ENCODE peak calls at places on chromosomes 16 and 17, in seven cellular contexts. One of them, this sample, is unnamed.

GRCh38 chr17:6544770-6545169 is 11.6 kb downstream of the PITPNM3 start:
- DNase-seq in A549: no peak
- DNase-seq in tibial nerve: no peak
- DNase-seq in ovary: no peak
- DNase-seq in stomach: no peak
- DNase-seq in esophagus muscularis mucosa: no peak
- DNase-seq in transverse colon: no peak
- DNase-seq in this sample: no peak

GRCh38 chr16:28556914-28557320 is 3.2 kb downstream of the SGF29 start:
- DNase-seq in A549: no peak
- DNase-seq in tibial nerve: no peak
- DNase-seq in ovary: no peak
- DNase-seq in stomach: no peak
- DNase-seq in esophagus muscularis mucosa: no peak
- DNase-seq in transverse colon: no peak
- DNase-seq in this sample: no peak

GRCh38 chr16:80666378-80667257 is 125.8 kb downstream of the DYNLRB2 start:
- DNase-seq in A549: no peak
- DNase-seq in tibial nerve: no peak
- DNase-seq in ovary: no peak
- DNase-seq in stomach: no peak
- DNase-seq in esophagus muscularis mucosa: peak
- DNase-seq in transverse colon: no peak
- DNase-seq in this sample: no peak

GRCh38 chr17:1730345-1731193 is 6.1 kb downstream of the WDR81 start:
- DNase-seq in A549: no peak
- DNase-seq in tibial nerve: peak
- DNase-seq in ovary: peak
- DNase-seq in stomach: peak
- DNase-seq in esophagus muscularis mucosa: no peak
- DNase-seq in transverse colon: peak
- DNase-seq in this sample: peak

GRCh38 chr16:70476272-70477020 is 22.1 kb downstream of the FCSK start:
- DNase-seq in A549: no peak
- DNase-seq in tibial nerve: no peak
- DNase-seq in ovary: no peak
- DNase-seq in stomach: peak
- DNase-seq in esophagus muscularis mucosa: no peak
- DNase-seq in transverse colon: no peak
- DNase-seq in this sample: no peak

GRCh38 chr17:34692932-34693331 is 113.5 kb downstream of the TMEM132E start:
- DNase-seq in A549: no peak
- DNase-seq in tibial nerve: no peak
- DNase-seq in ovary: no peak
- DNase-seq in stomach: no peak
- DNase-seq in esophagus muscularis mucosa: no peak
- DNase-seq in transverse colon: no peak
- DNase-seq in this sample: no peak

GRCh38 chr16:67935096-67935401 is 1.6 kb downstream of the PSMB10 start:
- DNase-seq in A549: no peak
- DNase-seq in tibial nerve: no peak
- DNase-seq in ovary: no peak
- DNase-seq in stomach: no peak
- DNase-seq in esophagus muscularis mucosa: no peak
- DNase-seq in transverse colon: no peak
- DNase-seq in this sample: no peak

GRCh38 chr16:69482410-69482951 is 58.1 kb downstream of the CYB5B start:
- DNase-seq in A549: no peak
- DNase-seq in tibial nerve: peak
- DNase-seq in ovary: peak
- DNase-seq in stomach: peak
- DNase-seq in esophagus muscularis mucosa: no peak
- DNase-seq in transverse colon: no peak
- DNase-seq in this sample: no peak

GRCh38 chr17:57692770-57693169 is 52.3 kb downstream of the CCDC182 start:
- DNase-seq in A549: no peak
- DNase-seq in tibial nerve: no peak
- DNase-seq in ovary: no peak
- DNase-seq in stomach: no peak
- DNase-seq in esophagus muscularis mucosa: no peak
- DNase-seq in transverse colon: no peak
- DNase-seq in this sample: no peak

GRCh38 chr17:29918922-29919856 is 10.8 kb downstream of the SSH2 start:
- DNase-seq in A549: no peak
- DNase-seq in tibial nerve: no peak
- DNase-seq in ovary: no peak
- DNase-seq in stomach: no peak
- DNase-seq in esophagus muscularis mucosa: no peak
- DNase-seq in transverse colon: no peak
- DNase-seq in this sample: no peak

GRCh38 chr17:17823433-17824118 is 13.2 kb downstream of the SREBF1 start:
- DNase-seq in A549: peak
- DNase-seq in tibial nerve: peak
- DNase-seq in ovary: peak
- DNase-seq in stomach: peak
- DNase-seq in esophagus muscularis mucosa: peak
- DNase-seq in transverse colon: peak
- DNase-seq in this sample: peak

DNA sequence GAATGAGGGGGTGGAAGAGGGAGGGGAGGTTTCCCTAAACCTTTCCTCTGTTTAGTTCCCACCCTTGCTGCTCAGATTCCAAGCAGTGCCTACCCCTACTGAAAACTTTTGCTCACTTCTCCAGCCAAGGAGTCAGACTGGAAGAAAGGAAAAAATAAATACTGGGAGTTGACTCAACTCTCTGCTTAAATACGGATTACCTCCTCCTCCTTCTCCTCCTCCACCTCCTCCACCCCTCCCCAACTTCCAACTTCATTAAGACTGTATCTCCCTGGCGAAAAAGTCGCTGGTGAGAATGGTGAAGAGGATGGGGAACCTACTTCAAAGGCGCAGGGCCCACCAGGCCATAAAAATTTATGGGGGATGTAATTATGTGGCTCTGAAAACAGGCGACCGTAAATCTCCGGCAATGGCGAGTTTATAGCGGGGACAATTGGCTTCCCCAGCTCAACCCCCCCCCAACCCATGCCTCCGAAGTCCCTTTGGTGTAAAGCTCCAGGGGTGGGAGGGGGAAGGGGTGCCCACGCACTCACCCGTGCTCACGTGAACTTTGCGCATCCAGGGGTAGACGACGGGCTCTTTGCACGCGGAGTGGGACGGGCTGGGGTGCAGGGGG is 712 bp downstream of the HOXB4 start:
- DNase-seq in A549: no peak
- DNase-seq in tibial nerve: no peak
- DNase-seq in ovary: no peak
- DNase-seq in stomach: no peak
- DNase-seq in esophagus muscularis mucosa: no peak
- DNase-seq in transverse colon: no peak
- DNase-seq in this sample: no peak
- TF ChIP-seq EP300 in A549: no peak
- TF ChIP-seq EP300 in tibial nerve: no peak
- TF ChIP-seq EP300 in ovary: no peak
- TF ChIP-seq EP300 in stomach: no peak
- TF ChIP-seq EP300 in esophagus muscularis mucosa: no peak
- TF ChIP-seq EP300 in transverse colon: no peak
- TF ChIP-seq EP300 in this sample: no peak

DNA sequence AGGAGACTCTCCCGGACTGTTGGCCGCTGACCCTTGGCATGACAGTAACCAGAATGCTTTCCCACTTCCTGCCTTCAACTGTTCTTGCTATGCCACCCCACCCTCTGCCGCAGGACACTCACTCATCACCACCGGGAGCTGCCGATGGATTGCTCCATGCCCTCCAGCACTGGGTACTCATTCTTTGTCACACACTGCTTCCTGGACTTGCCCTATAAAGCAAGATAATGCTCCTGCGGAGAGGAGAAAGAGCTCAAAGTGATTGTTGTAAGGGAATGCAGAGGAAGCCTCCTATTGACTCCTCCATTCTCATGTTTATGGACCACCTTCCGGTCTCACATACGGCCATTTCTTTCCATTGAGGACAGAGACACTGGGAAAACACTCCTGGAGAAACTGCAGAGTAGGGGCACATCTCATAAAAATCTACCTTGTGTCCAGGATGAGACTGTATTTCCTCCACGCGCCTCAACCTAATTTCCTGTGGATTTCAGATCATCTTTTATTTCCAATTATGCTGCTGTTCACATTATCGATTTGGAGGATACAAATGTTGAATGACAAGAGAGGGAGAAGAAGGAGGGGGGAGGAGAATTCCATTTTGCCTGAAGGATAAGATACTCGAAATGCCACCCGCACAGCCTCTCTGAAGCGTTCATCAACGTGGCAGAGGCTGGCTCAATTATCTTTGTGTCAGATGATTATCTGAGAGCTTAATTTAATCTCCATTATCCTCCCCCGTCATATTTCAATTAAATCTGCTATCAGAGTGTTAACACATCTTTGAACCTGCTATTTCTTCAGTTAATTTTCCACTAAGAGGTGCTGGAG is 486.1 kb upstream of the SALL1 start:
- DNase-seq in A549: no peak
- DNase-seq in tibial nerve: no peak
- DNase-seq in ovary: no peak
- DNase-seq in stomach: no peak
- DNase-seq in esophagus muscularis mucosa: no peak
- DNase-seq in transverse colon: no peak
- DNase-seq in this sample: no peak
- TF ChIP-seq CTCF in A549: no peak
- TF ChIP-seq CTCF in tibial nerve: no peak
- TF ChIP-seq CTCF in ovary: no peak
- TF ChIP-seq CTCF in stomach: no peak
- TF ChIP-seq CTCF in esophagus muscularis mucosa: no peak
- TF ChIP-seq CTCF in transverse colon: no peak
- TF ChIP-seq CTCF in this sample: no peak

DNA sequence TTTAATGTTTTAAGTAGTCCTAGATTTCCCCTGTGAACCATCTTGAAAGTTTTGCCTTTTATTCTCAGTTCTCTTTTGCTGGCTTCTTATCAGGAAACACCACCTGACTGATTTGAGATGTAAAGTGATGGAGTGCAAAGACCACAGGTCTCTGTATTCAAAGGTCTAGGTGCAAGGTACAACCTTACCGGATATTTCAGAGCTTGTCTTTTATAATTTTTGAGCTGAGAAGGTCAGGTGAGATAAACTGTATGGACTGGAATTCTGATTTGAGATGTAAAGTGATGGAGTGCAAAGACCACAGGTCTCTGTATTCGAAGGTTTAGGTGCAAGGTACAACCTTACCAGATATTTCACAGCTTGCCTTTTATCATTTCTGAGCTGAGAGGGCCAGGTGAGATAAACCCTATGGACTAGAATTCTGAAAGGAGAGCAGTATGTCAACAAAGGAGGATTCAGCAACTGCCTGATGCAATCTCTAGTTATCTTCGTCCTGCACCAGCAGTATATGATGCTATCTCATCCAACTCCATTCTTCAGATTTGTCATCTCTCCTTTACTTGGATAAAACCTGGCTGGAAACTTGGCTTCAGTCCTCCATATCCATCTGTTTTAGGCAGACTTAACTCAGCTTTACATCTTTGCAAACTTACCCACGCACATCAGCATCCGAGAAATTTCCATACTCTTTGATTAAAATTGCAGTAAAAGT is 64.3 kb downstream of the CENPV start:
- DNase-seq in A549: peak
- DNase-seq in tibial nerve: no peak
- DNase-seq in ovary: no peak
- DNase-seq in stomach: no peak
- DNase-seq in esophagus muscularis mucosa: no peak
- DNase-seq in transverse colon: no peak
- DNase-seq in this sample: no peak
- TF ChIP-seq EP300 in A549: no peak
- TF ChIP-seq EP300 in tibial nerve: no peak
- TF ChIP-seq EP300 in ovary: no peak
- TF ChIP-seq EP300 in stomach: no peak
- TF ChIP-seq EP300 in esophagus muscularis mucosa: no peak
- TF ChIP-seq EP300 in transverse colon: no peak
- TF ChIP-seq EP300 in this sample: no peak

DNA sequence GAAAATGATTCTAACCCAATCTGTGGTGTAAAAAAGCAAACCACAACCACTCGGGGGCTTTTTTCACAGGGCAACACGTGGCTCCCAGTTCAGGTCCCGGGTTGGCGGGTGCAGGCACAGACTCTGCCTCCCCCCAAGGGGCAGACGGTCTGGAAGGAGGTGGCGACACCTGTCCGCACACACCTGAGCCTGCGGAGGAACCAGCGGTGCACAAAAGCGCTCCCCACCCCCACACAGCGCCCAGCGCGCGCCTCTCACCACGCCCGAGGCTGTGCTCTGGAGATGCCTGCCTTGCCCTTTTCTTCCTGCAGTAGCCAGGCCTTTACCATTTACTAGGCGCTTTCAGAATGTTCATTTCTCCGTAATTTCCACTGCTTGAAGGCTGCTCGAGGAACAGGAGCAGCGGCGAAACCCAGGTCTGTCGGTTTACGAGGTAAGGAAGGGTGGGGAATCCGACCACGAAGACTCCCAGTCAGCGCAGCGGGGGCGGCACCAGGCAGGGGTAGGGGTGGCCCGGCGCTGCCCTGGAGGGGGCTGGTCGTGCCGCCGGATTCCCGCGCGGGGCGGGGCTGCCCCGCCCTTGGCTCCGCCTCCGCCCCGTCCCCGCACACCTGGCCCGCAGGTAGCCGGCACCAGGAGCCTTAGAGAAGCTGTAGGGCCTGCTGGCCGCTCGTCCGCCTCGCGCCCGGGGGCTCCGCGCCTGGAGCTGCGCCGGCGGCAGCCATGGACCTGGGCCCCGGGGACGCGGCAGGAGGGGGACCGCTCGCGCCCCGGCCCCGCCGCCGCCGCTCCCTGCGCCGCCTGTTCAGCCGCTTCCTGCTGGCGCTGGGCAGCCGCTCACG is at the start of gene USP43:
- DNase-seq in A549: peak
- DNase-seq in tibial nerve: no peak
- DNase-seq in ovary: no peak
- DNase-seq in stomach: peak
- DNase-seq in esophagus muscularis mucosa: no peak
- DNase-seq in transverse colon: peak
- DNase-seq in this sample: peak
- TF ChIP-seq CTCF in A549: no peak
- TF ChIP-seq CTCF in tibial nerve: no peak
- TF ChIP-seq CTCF in ovary: no peak
- TF ChIP-seq CTCF in stomach: no peak
- TF ChIP-seq CTCF in esophagus muscularis mucosa: no peak
- TF ChIP-seq CTCF in transverse colon: no peak
- TF ChIP-seq CTCF in this sample: no peak